ENCODE peak calls at places on chromosomes 5 and 9, in five cellular contexts. X is MM.1S, A is neural progenitor cell, J is fibroblast of lung, R is K562. C is an unnamed sample.

GRCh38 chr9:82721596-82721995 is 341.3 kb downstream of the RASEF start:
- DNase-seq in A (no peak), X (no peak), R (no peak), J (no peak), C (peak)

GRCh38 chr9:78871452-78872331 is 574.8 kb downstream of the PSAT1 start:
- DNase-seq in X (no peak), R (no peak), A (no peak), J (peak), C (peak)

GRCh38 chr5:133489632-133490031 is 122.7 kb downstream of the FSTL4 start:
- DNase-seq in J (no peak), X (peak), R (peak), A (no peak), C (peak)

GRCh38 chr5:142398719-142399034 is 73.9 kb upstream of the SPRY4 start:
- DNase-seq in J (no peak), X (no peak), R (no peak), A (no peak), C (no peak)

GRCh38 chr5:14215901-14216300 is 72.8 kb downstream of the TRIO start:
- DNase-seq in X (no peak), J (no peak), R (no peak), A (peak), C (no peak)

GRCh38 chr5:147442134-147442726 is 67.6 kb downstream of the DPYSL3 start:
- DNase-seq in R (no peak), J (peak), X (no peak), A (peak), C (no peak)

GRCh38 chr5:154858972-154859950 is 834 bp downstream of the CNOT8 start:
- DNase-seq in J (peak), A (no peak), X (peak), R (no peak), C (peak)

GRCh38 chr5:126253406-126253805 is 169.8 kb upstream of the GRAMD2B start:
- DNase-seq in J (no peak), X (no peak), A (no peak), R (no peak), C (no peak)

GRCh38 chr9:109083813-109084405 is 35.8 kb downstream of the TMEM245 start:
- DNase-seq in R (no peak), A (no peak), X (no peak), J (no peak), C (no peak)

GRCh38 chr9:129266536-129266935 is 88.5 kb upstream of the IER5L start:
- DNase-seq in J (no peak), R (no peak), A (no peak), X (no peak), C (no peak)

GRCh38 chr9:134377976-134378375 is 51.7 kb downstream of the RXRA start:
- DNase-seq in X (no peak), R (no peak), J (no peak), A (no peak), C (peak)

GRCh38 chr5:375921-376871 is 54.7 kb downstream of the AHRR start:
- DNase-seq in X (no peak), J (no peak), A (no peak), R (no peak), C (no peak)

GRCh38 chr9:72012642-72013041 is 47.8 kb downstream of the C9orf57 start:
- DNase-seq in R (no peak), X (peak), A (no peak), J (no peak), C (no peak)

GRCh38 chr9:106796771-106797170 is 66.2 kb upstream of the ZNF462 start:
- DNase-seq in A (no peak), J (peak), X (no peak), R (no peak), C (no peak)

GRCh38 chr5:132808448-132808847 is 4.7 kb upstream of the SOWAHA start:
- DNase-seq in X (no peak), R (no peak), A (no peak), J (no peak), C (no peak)

GRCh38 chr9:124293712-124294504 is 36.2 kb downstream of the NEK6 start:
- DNase-seq in R (no peak), A (no peak), X (no peak), J (no peak), C (peak)

GRCh38 chr9:75685059-75685458 is 205.4 kb upstream of the PCSK5 start:
- DNase-seq in J (no peak), X (no peak), A (no peak), R (no peak), C (no peak)

GRCh38 chr5:112276996-112277395 is 142.1 kb downstream of the EPB41L4A start:
- DNase-seq in J (no peak), X (no peak), A (peak), R (no peak), C (no peak)

GRCh38 chr9:846852-847251 is 5.4 kb downstream of the DMRT1 start:
- DNase-seq in X (no peak), R (no peak), A (peak), J (no peak), C (peak)

GRCh38 chr9:1513105-1513504 is 462.9 kb downstream of the DMRT2 start:
- DNase-seq in A (no peak), J (no peak), X (no peak), R (no peak), C (no peak)

GRCh38 chr5:81848368-81848767 is 97.5 kb upstream of the SSBP2 start:
- DNase-seq in J (peak), A (peak), X (no peak), R (no peak), C (no peak)

GRCh38 chr9:125683486-125683885 is 23.5 kb downstream of the MAPKAP1 start:
- DNase-seq in J (peak), R (no peak), X (no peak), A (no peak), C (peak)

GRCh38 chr9:116574027-116574679 is 113.0 kb upstream of the TRIM32 start:
- DNase-seq in R (no peak), J (no peak), X (no peak), A (no peak), C (no peak)

GRCh38 chr5:101424530-101425175 is 521.6 kb upstream of the ST8SIA4 start:
- DNase-seq in J (peak), X (no peak), R (no peak), A (no peak), C (peak)

GRCh38 chr9:136615631-136616306 is 46.9 kb upstream of the EGFL7 start:
- DNase-seq in J (no peak), A (no peak), R (no peak), X (no peak), C (peak)

GRCh38 chr9:114900937-114901802 is 29.2 kb downstream of the TNFSF8 start:
- DNase-seq in J (peak), A (no peak), X (peak), R (no peak), C (peak)

GRCh38 chr9:133606722-133607053 is 2.5 kb downstream of the FAM163B start:
- DNase-seq in X (no peak), A (no peak), R (no peak), J (no peak), C (no peak)

GRCh38 chr9:103661663-103662062 is 432.4 kb upstream of the SMC2 start:
- DNase-seq in A (no peak), R (no peak), J (no peak), X (no peak), C (no peak)

GRCh38 chr5:31413030-31413812 is 118.7 kb downstream of the DROSHA start:
- DNase-seq in J (no peak), A (no peak), X (no peak), R (no peak), C (no peak)

GRCh38 chr5:56852228-56853000 is 37.1 kb downstream of the MAP3K1 start:
- DNase-seq in X (peak), J (peak), A (no peak), R (no peak), C (no peak)

GRCh38 chr5:131005963-131006684 is 158.9 kb downstream of the HINT1 start:
- DNase-seq in A (peak), R (no peak), J (no peak), X (no peak), C (no peak)

GRCh38 chr9:6931913-6932312 is 174.1 kb downstream of the KDM4C start:
- DNase-seq in A (no peak), R (peak), X (no peak), J (peak), C (peak)

GRCh38 chr9:121271368-121272351 is 3.7 kb downstream of the GSN start:
- DNase-seq in J (peak), R (no peak), X (no peak), A (no peak), C (no peak)

DNA sequence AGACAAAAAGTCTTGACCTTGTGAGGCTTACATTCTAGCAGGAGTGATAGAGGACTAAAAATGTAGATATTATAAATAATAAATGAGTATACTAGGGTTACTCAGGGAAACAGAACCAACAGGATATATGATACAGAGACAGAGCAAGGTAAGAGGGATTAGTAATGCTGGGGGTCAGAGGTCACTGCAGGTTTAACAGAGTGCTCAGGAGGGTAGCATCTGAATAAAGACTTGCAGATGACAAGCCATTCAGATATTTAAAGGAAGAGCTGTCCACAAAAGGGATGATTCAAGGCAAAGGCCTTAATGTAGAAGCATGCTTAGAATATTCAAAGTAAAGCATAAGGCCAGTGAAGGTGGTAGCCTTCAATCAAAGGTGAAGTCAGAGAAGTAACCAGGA is 65.6 kb upstream of the SEMA6A start:
- DNase-seq in X (no peak), R (no peak), J (no peak), A (no peak), C (no peak)
- TF ChIP-seq EZH2 in X (no peak), R (no peak), J (no peak), A (no peak), C (no peak)

GRCh38 chr9:17082343-17082742 is 52.5 kb upstream of the CNTLN start:
- DNase-seq in A (peak), R (no peak), J (peak), X (no peak), C (no peak)
- TF ChIP-seq CTCF in A (peak), R (no peak), J (peak), X (no peak), C (no peak)

GRCh38 chr5:39783756-39784421 is 359.1 kb upstream of the DAB2 start:
- DNase-seq in X (no peak), R (no peak), A (no peak), J (peak), C (no peak)
- TF ChIP-seq EZH2 in X (no peak), R (no peak), A (no peak), J (no peak), C (no peak)

DNA sequence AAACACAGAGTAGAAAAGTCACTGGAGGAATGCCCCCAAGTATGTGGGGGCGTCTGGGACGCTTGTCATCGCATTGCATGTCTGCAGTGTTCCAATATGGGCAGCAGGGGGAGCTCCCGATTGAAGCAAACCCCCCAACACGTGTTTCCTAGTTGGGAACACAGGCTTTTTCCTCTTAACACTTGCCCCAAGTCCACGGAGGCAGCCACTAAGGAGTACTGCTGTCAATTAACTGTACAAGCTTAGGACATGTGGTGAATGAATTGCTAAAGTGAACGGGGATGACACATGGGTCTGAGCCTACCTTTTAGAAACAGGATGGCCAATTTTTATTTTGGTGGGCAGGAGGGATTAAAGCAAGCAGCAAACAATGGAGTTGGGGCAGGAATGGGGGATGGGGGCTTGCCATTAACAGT is 2.2 kb downstream of the GABRB2 start:
- DNase-seq in R (peak), J (peak), A (peak), X (peak), C (peak)
- TF ChIP-seq CTCF in R (peak), J (peak), A (peak), X (peak), C (peak)

DNA sequence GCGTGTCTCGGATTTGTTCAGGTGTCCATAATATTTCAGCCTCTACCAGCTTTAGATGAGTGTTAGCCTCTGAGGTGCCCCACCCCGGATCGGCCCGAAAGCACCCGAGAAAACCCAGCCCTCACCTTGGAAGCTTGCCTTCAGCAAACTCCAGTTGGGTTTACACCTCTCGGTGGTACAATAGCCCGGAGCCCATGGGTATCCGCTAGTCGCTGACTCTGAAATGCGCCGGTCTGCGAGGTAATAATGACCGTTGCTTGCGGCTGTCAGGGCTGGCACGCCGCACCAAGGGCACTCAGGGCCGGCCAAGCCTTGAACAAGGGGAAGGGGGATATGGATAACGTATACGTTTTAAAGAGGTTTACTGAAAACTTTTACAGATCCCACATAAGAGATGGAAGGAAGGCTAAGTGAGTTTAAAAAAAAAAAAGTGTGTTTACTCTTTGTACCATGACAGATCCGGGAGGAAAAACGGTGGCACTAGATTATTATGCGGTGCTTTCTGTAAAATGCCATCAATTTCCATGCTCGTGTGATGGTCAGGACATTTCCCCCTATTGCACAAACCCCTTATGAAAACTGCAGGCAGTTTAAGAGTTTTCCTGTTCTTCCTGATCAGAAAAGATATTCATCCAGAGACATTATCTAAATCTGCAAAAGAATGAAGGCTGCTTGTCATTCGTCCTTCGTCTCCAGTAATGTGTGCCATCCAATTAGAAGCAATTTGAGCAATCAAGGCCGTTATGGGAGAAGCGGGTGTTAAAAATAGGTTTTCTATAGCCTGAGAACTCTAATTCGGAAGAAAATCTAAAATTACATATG is 124.2 kb downstream of the TMEM161B start:
- DNase-seq in A (peak), X (no peak), R (no peak), J (no peak), C (no peak)
- TF ChIP-seq EZH2 in A (peak), X (no peak), R (no peak), J (peak), C (no peak)

GRCh38 chr9:87080512-87081225 is 133.4 kb upstream of the GAS1 start:
- DNase-seq in R (no peak), X (no peak), J (peak), A (no peak), C (peak)
- TF ChIP-seq CTCF in R (no peak), X (no peak), J (no peak), A (peak), C (no peak)

GRCh38 chr9:132582786-132583583 is 579 bp downstream of the BARHL1 start:
- DNase-seq in A (peak), J (no peak), R (no peak), X (no peak), C (no peak)
- TF ChIP-seq EZH2 in A (peak), J (peak), R (no peak), X (no peak), C (no peak)

GRCh38 chr9:131274674-131275331 is 1.5 kb downstream of the FAM78A start:
- DNase-seq in A (no peak), X (peak), R (peak), J (no peak), C (no peak)

GRCh38 chr9:131276107-131276888 is at the start of gene FAM78A:
- DNase-seq in X (peak), J (no peak), A (peak), R (no peak), C (no peak)

GRCh38 chr9:131273791-131274673 is 2.3 kb downstream of the FAM78A start:
- DNase-seq in X (peak), R (peak), J (no peak), A (no peak), C (no peak)

GRCh38 chr9:131276891-131277672 is 772 bp upstream of the FAM78A start:
- DNase-seq in J (no peak), R (peak), A (peak), X (peak), C (no peak)

GRCh38 chr9:131275332-131276106 is 791 bp downstream of the FAM78A start:
- DNase-seq in X (peak), A (peak), J (no peak), R (peak), C (no peak)
- TF ChIP-seq CTCF in X (peak), A (peak), J (no peak), R (no peak), C (no peak)